ENCODE peak calls at places on chromosomes 6 and 20, in eight cellular contexts. V is left ventricle myocardium inferior; L is A673; N is A549; D is CD8-positive, alpha-beta memory T cell; G is cardiac muscle cell; I is heart right ventricle; X is ovary. U is an unnamed sample.

GRCh38 chr20:2349801-2350200 is 30.9 kb upstream of the TGM6 start:
- DNase-seq in N (no peak), G (peak), I (no peak), X (no peak), V (no peak), D (no peak), L (no peak), U (no peak)

GRCh38 chr6:158978752-158979151 is 21.2 kb downstream of the RSPH3 start:
- DNase-seq in L (no peak), N (no peak), V (no peak), G (peak), I (no peak), X (no peak), D (no peak), U (no peak)

GRCh38 chr6:90442366-90442765 is 144.5 kb downstream of the MAP3K7 start:
- DNase-seq in N (no peak), L (no peak), I (no peak), V (no peak), G (peak), X (no peak), D (no peak), U (no peak)

GRCh38 chr6:3139090-3139903 is 18.0 kb downstream of the TUBB2A start:
- DNase-seq in X (no peak), D (no peak), I (peak), L (no peak), N (peak), G (peak), V (peak), U (peak)

GRCh38 chr6:162615016-162615717 is 112.4 kb downstream of the PRKN start:
- DNase-seq in L (no peak), N (no peak), D (no peak), G (peak), I (no peak), X (no peak), V (no peak), U (no peak)

GRCh38 chr6:148831064-148831463 is 84.2 kb downstream of the UST start:
- DNase-seq in V (no peak), G (no peak), D (peak), L (no peak), X (no peak), I (no peak), N (no peak), U (no peak)

GRCh38 chr20:44911264-44911921 is 1.5 kb downstream of the PABPC1L start:
- DNase-seq in I (peak), G (peak), D (peak), V (no peak), L (peak), N (peak), X (peak), U (no peak)

GRCh38 chr6:15023448-15023847 is 222.4 kb upstream of the JARID2 start:
- DNase-seq in D (peak), L (no peak), V (no peak), X (no peak), N (no peak), G (no peak), I (no peak), U (peak)

GRCh38 chr20:59441306-59441705 is 140.9 kb downstream of the EDN3 start:
- DNase-seq in L (no peak), D (no peak), X (no peak), G (no peak), N (no peak), V (no peak), I (no peak), U (no peak)

GRCh38 chr20:6599876-6600275 is 167.6 kb upstream of the BMP2 start:
- DNase-seq in I (no peak), D (no peak), N (no peak), V (no peak), X (no peak), L (no peak), G (no peak), U (no peak)

GRCh38 chr20:63120286-63121090 is 95.4 kb downstream of the YTHDF1 start:
- DNase-seq in I (no peak), D (no peak), G (no peak), L (no peak), X (no peak), N (no peak), V (peak), U (no peak)

GRCh38 chr6:4812068-4812467 is 35.9 kb downstream of the CDYL start:
- DNase-seq in V (no peak), N (no peak), G (no peak), I (no peak), X (no peak), D (no peak), L (no peak), U (no peak)

GRCh38 chr6:99743647-99744046 is 137.0 kb downstream of the PRDM13 start:
- DNase-seq in X (no peak), L (no peak), N (no peak), V (no peak), I (no peak), G (no peak), D (no peak), U (no peak)

GRCh38 chr6:42403831-42404230 is 47.9 kb downstream of the TRERF1 start:
- DNase-seq in G (no peak), L (no peak), V (no peak), I (no peak), X (no peak), D (no peak), N (no peak), U (no peak)

GRCh38 chr6:123808556-123808955 is 4.9 kb downstream of the NKAIN2 start:
- DNase-seq in G (no peak), D (no peak), X (no peak), L (no peak), I (no peak), N (no peak), V (no peak), U (no peak)

GRCh38 chr6:39932386-39932785 is 1.9 kb downstream of the MOCS1 start:
- DNase-seq in D (no peak), G (no peak), N (no peak), L (no peak), I (no peak), X (no peak), V (no peak), U (no peak)

GRCh38 chr20:38260378-38261053 is at the start of gene KIAA1755:
- DNase-seq in L (no peak), N (no peak), X (peak), I (peak), G (peak), D (no peak), V (peak), U (no peak)

GRCh38 chr20:31849306-31849930 is 4.0 kb upstream of the FOXS1 start:
- DNase-seq in D (no peak), I (no peak), G (no peak), V (no peak), L (no peak), N (no peak), X (no peak), U (peak)

GRCh38 chr6:54617730-54618129 is 228.8 kb upstream of the FAM83B start:
- DNase-seq in X (no peak), G (peak), I (no peak), L (no peak), N (no peak), V (no peak), D (no peak), U (no peak)

GRCh38 chr20:51498765-51499540 is 43.6 kb downstream of the NFATC2 start:
- DNase-seq in I (no peak), L (no peak), N (no peak), G (no peak), V (no peak), X (no peak), D (no peak), U (no peak)

GRCh38 chr6:109891924-109892323 is 86.2 kb upstream of the GPR6 start:
- DNase-seq in L (no peak), N (no peak), D (no peak), V (no peak), G (no peak), X (no peak), I (no peak), U (no peak)
- H3K27ac ChIP-seq in L (no peak), N (no peak), D (no peak), V (no peak), G (no peak), X (no peak), I (no peak), U (no peak)

GRCh38 chr6:9159051-9159450 is 723.7 kb upstream of the SLC35B3 start:
- DNase-seq in G (no peak), N (no peak), V (no peak), I (no peak), L (no peak), X (no peak), D (no peak), U (no peak)
- H3K27ac ChIP-seq in G (no peak), N (no peak), V (no peak), I (no peak), L (no peak), X (no peak), D (no peak), U (no peak)

GRCh38 chr20:50308166-50308512 is 117.5 kb downstream of the CEBPB start:
- DNase-seq in X (no peak), G (no peak), N (no peak), D (no peak), V (no peak), L (no peak), I (no peak), U (no peak)

GRCh38 chr20:50310673-50311051 is 120.0 kb downstream of the CEBPB start:
- DNase-seq in G (no peak), V (no peak), X (no peak), D (no peak), L (no peak), N (no peak), I (no peak), U (no peak)

GRCh38 chr20:50309764-50310672 is 119.4 kb downstream of the CEBPB start:
- DNase-seq in V (no peak), X (no peak), N (no peak), I (no peak), L (no peak), D (no peak), G (no peak), U (no peak)

GRCh38 chr20:50308513-50309279 is 118.1 kb downstream of the CEBPB start:
- DNase-seq in V (peak), N (peak), G (peak), D (no peak), I (peak), L (no peak), X (peak), U (no peak)

GRCh38 chr20:50309280-50309763 is 118.7 kb downstream of the CEBPB start:
- DNase-seq in N (no peak), D (no peak), V (no peak), L (no peak), G (peak), I (no peak), X (no peak), U (no peak)
- H3K27ac ChIP-seq in N (peak), D (no peak), V (peak), L (no peak), G (no peak), I (peak), X (peak), U (peak)

GRCh38 chr6:47967843-47968242 is 143.2 kb downstream of the PTCHD4 start:
- DNase-seq in D (no peak), X (no peak), L (no peak), G (no peak), I (no peak), N (no peak), V (no peak), U (no peak)
- H3K27ac ChIP-seq in D (no peak), X (no peak), L (no peak), G (no peak), I (no peak), N (no peak), V (no peak), U (no peak)

GRCh38 chr6:97280766-97281165 is 2.2 kb downstream of the MMS22L start:
- DNase-seq in V (no peak), D (no peak), N (no peak), L (no peak), G (no peak), X (no peak), I (no peak), U (no peak)

GRCh38 chr6:97282238-97282725 is 734 bp downstream of the MMS22L start:
- DNase-seq in X (no peak), V (no peak), I (no peak), G (peak), N (peak), D (no peak), L (peak), U (no peak)

GRCh38 chr6:97288188-97288587 is 5.2 kb upstream of the MMS22L start:
- DNase-seq in I (no peak), X (no peak), G (no peak), N (no peak), D (no peak), V (no peak), L (no peak), U (no peak)

GRCh38 chr6:97282726-97283617 is at the start of gene MMS22L:
- DNase-seq in I (peak), D (peak), N (peak), G (peak), X (peak), L (peak), V (peak), U (peak)
- H3K27ac ChIP-seq in I (peak), D (peak), N (peak), G (peak), X (no peak), L (peak), V (peak), U (peak)